ENCODE peak calls at places on chromosomes 7 and 10, in seven cellular contexts. N is neuronal stem cell, B is H1, Q is mesenchymal stem cell, D is IMR-90, J is H9, W is trophoblast cell. E is an unnamed sample.

GRCh38 chr10:103921750-103922195 is 3.8 kb upstream of the STN1 start:
- DNase-seq in Q (no peak), J (peak; percentile 63), B (no peak), W (no peak), N (no peak), D (peak; percentile 31), E (peak; percentile 74)

GRCh38 chr10:103896225-103896624 is 21.8 kb downstream of the STN1 start:
- DNase-seq in B (no peak), D (peak; percentile 46), N (no peak), J (no peak), W (no peak), Q (peak; percentile 80), E (no peak)

GRCh38 chr10:75400163-75400768 is 1.3 kb downstream of the ZNF503 start:
- DNase-seq in J (no peak), W (no peak), N (no peak), D (no peak), Q (peak; percentile 63), B (no peak), E (no peak)

GRCh38 chr10:71085689-71086438 is 126.5 kb upstream of the UNC5B start:
- DNase-seq in J (peak; percentile 23), N (peak; percentile 95), B (peak; percentile 44), W (no peak), D (no peak), Q (no peak), E (peak; percentile 46)

GRCh38 chr10:290026-290725 is 154.9 kb downstream of the ZMYND11 start:
- DNase-seq in Q (no peak), B (no peak), J (no peak), W (no peak), N (no peak), D (no peak), E (no peak)

GRCh38 chr10:42932116-42932515 is 144.8 kb upstream of the RET start:
- DNase-seq in J (no peak), B (no peak), W (no peak), Q (no peak), N (no peak), D (no peak), E (no peak)

GRCh38 chr7:83032195-83032594 is 130.5 kb downstream of the PCLO start:
- DNase-seq in D (no peak), Q (no peak), B (no peak), N (no peak), W (no peak), J (no peak), E (no peak)

GRCh38 chr10:110919971-110920881 is 822 bp downstream of the SHOC2 start:
- DNase-seq in N (peak; percentile 56), D (peak; percentile 17), B (peak; percentile 67), W (peak; percentile 26), Q (peak; percentile 67), J (peak; percentile 43), E (peak; percentile 80)

GRCh38 chr7:2247141-2247985 is 5.3 kb downstream of the NUDT1 start:
- DNase-seq in J (peak; percentile 75), Q (peak; percentile 15), D (no peak), W (no peak), N (no peak), B (peak; percentile 92), E (peak; percentile 60)

GRCh38 chr10:51808187-51808586 is 108.8 kb upstream of the CSTF2T start:
- DNase-seq in Q (no peak), W (no peak), J (no peak), B (no peak), N (no peak), D (no peak), E (no peak)

GRCh38 chr7:47669178-47669878 is 87.4 kb upstream of the TNS3 start:
- DNase-seq in W (peak; percentile 82), N (no peak), J (no peak), D (peak; percentile 96), B (no peak), Q (peak; percentile 97), E (peak; percentile 40)

GRCh38 chr7:33334349-33334748 is 205.0 kb downstream of the BBS9 start:
- DNase-seq in B (no peak), Q (peak; percentile 14), W (peak; percentile 4), N (no peak), J (peak; percentile 61), D (peak; percentile 13), E (peak; percentile 77)

GRCh38 chr10:29648983-29649268 is 14.2 kb upstream of the SVIL start:
- DNase-seq in D (peak; percentile 68), W (no peak), J (no peak), N (no peak), Q (peak; percentile 87), B (no peak), E (no peak)

GRCh38 chr7:56213574-56213973 is 97.4 kb upstream of the NUPR2 start:
- DNase-seq in W (no peak), D (no peak), N (no peak), B (no peak), J (no peak), Q (no peak), E (no peak)

GRCh38 chr7:66921396-66921917 is 432 bp downstream of the TMEM248 start:
- DNase-seq in Q (peak; percentile 56), J (no peak), D (peak; percentile 52), W (no peak), B (peak; percentile 63), N (peak; percentile 11), E (no peak)

GRCh38 chr7:17239683-17240521 is 58.5 kb upstream of the AHR start:
- DNase-seq in W (peak; percentile 8), Q (peak; percentile 43), B (no peak), N (no peak), D (peak; percentile 75), J (no peak), E (peak; percentile 7)

GRCh38 chr10:18340496-18341051 is 200.3 kb downstream of the CACNB2 start:
- DNase-seq in J (no peak), W (no peak), B (no peak), N (no peak), D (peak; percentile 45), Q (no peak), E (peak; percentile 61)

GRCh38 chr7:23418046-23418445 is 52.2 kb downstream of the IGF2BP3 start:
- DNase-seq in D (peak; percentile 66), B (no peak), Q (peak; percentile 84), N (no peak), J (no peak), W (no peak), E (no peak)
- H3K4me2 ChIP-seq in D (no peak overlapping the region), B (no peak overlapping the region), Q (no peak overlapping the region), N (no peak overlapping the region), J (no peak overlapping the region), W (no peak overlapping the region), E (no peak overlapping the region)

DNA sequence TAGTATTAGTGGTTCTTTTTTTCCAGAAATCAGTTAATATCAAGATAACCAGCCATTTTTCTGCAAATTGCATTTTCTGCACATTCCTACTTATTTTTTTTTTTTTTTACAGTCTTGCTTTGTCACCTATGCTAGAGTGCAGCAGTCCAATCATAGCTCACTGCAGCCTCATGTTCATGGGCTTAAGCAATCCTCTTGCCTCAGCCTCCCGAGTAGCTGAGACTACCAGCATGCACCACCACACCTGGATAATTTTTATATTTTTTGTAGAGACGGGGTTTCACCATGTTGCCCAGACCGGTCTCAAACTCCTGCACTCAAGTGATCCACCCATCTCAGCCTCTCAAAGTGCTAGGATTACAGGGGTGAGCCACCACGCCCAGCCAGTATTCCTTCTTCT is 38.0 kb upstream of the ARHGAP12 start:
- DNase-seq in W (peak; percentile 76), B (no peak), N (no peak), D (no peak), J (no peak), Q (no peak), E (no peak)
- H3K23ac ChIP-seq in W (no peak overlapping the region), B (no peak overlapping the region), N (no peak overlapping the region), D (no peak overlapping the region), J (no peak overlapping the region), Q (no peak overlapping the region), E (no peak overlapping the region)

GRCh38 chr10:117549100-117549499 is 6.6 kb downstream of the EMX2 start:
- DNase-seq in B (no peak), J (no peak), N (no peak), W (no peak), D (no peak), Q (no peak), E (no peak)

GRCh38 chr10:117546020-117546629 is 3.6 kb downstream of the EMX2 start:
- DNase-seq in N (no peak), W (no peak), B (no peak), Q (no peak), D (no peak), J (no peak), E (peak; percentile 10)

GRCh38 chr10:117548191-117548668 is 5.7 kb downstream of the EMX2 start:
- DNase-seq in D (no peak), N (no peak), J (no peak), B (no peak), W (no peak), Q (no peak), E (peak; percentile 27)

GRCh38 chr10:117546630-117547300 is 4.2 kb downstream of the EMX2 start:
- DNase-seq in B (no peak), D (no peak), W (no peak), Q (no peak), N (no peak), J (no peak), E (no peak)

DNA sequence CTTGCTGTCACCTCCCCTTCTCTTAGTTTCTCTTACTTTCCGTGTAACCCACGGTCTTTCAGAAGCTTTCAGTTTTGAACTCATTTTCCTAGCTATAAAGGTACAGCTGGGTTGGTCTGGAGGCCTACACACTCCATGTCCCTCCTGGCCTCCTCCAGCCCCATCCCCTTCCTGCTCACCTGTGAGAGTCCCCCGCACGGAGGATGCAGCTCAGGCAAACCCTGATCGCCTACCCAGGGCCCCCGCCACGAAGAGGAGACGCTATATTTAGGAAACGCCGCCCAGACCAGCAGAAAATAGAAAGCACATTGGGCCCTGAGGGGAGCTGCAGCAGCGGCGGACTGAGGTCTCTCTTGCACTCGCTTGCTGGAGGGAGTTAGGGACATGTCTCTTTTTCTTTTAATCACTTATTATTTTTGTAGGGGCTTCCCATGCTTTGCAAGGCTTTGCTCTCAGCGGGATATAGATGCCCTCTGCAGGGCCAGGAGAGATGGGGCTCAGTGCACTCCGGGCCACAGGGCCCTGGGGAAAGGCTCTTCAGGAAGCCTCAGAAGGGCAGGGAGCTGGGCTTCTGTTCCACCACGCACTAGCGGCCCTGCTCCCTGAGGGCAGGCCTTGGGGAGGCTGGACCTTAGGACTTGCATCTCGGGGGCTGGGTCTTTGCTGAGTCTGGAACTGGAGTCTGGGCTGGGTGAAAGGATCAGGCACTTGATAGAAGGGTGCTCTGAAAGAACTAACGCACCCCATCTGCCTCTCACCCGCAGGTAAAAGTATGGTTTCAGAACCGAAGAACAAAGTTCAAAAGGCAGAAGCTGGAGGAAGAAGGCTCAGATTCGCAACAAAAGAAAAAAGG is 5.0 kb downstream of the EMX2 start:
- DNase-seq in J (peak; percentile 68), W (no peak), N (no peak), B (no peak), D (no peak), Q (no peak), E (peak; percentile 56)
- H3K4me2 ChIP-seq in J (peak overlapping the region; percentile 24), W (no peak overlapping the region), N (no peak overlapping the region), B (peak overlapping the region; percentile 83), D (no peak overlapping the region), Q (no peak overlapping the region), E (no peak overlapping the region)

DNA sequence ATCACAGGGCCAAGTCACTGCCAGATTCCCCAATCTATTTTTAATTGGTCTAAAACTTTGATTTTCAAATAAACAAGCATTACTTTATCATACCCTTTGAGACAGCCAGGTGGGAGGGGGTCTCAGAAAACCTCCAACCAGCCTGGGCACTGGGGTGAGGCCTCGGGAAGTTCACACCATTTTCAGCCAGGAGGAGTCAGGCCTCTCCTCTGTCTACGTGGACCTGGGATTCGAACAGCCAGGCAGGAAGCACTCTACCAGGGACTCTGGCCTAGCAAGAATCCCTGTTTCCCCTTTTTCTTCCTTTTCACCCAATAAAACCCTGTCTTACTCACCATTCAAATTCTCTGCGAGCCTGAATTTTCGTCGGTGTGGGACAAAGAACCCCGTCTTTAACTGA is 151.4 kb upstream of the COL1A2 start:
- DNase-seq in W (no peak), J (peak; percentile 55), N (no peak), D (no peak), B (peak; percentile 52), Q (no peak), E (peak; percentile 59)
- H3K23ac ChIP-seq in W (no peak overlapping the region), J (no peak overlapping the region), N (no peak overlapping the region), D (no peak overlapping the region), B (no peak overlapping the region), Q (no peak overlapping the region), E (no peak overlapping the region)

E was measured in mesendoderm.